ENCODE peak calls at places on chromosomes 6 and 20, in four cellular contexts. P, L, I and T are unnamed samples.

GRCh38 chr20:10074513-10074912 is 39.7 kb downstream of the ANKEF1 start:
- DNase-seq in P (peak), L (peak), I (peak), T (peak)

GRCh38 chr6:157561037-157561790 is 180.2 kb downstream of the ZDHHC14 start:
- DNase-seq in P (no peak), L (no peak), I (no peak), T (no peak)

GRCh38 chr20:50510706-50511401 is 671 bp downstream of the PTPN1 start:
- DNase-seq in P (no peak), L (peak), I (no peak), T (peak)

GRCh38 chr6:33375143-33375649 is 16.4 kb upstream of the KIFC1 start:
- DNase-seq in P (peak), L (peak), I (no peak), T (peak)

GRCh38 chr20:17495826-17496225 is 35.4 kb downstream of the BFSP1 start:
- DNase-seq in P (no peak), L (peak), I (no peak), T (no peak)

GRCh38 chr6:32580593-32580992 is 9.1 kb downstream of the HLA-DRB1 start:
- DNase-seq in P (no peak), L (no peak), I (no peak), T (no peak)

GRCh38 chr6:136161950-136162349 is 88.2 kb downstream of the MTFR2 start:
- DNase-seq in P (no peak), L (no peak), I (no peak), T (no peak)

GRCh38 chr6:105188251-105188650 is 8.4 kb upstream of the POPDC3 start:
- DNase-seq in P (no peak), L (no peak), I (peak), T (no peak)

GRCh38 chr6:22421187-22421586 is 124.4 kb upstream of the PRL start:
- DNase-seq in P (no peak), L (peak), I (no peak), T (peak)

GRCh38 chr6:6332873-6333272 is 12.4 kb upstream of the F13A1 start:
- DNase-seq in P (no peak), L (no peak), I (peak), T (no peak)

GRCh38 chr6:82364087-82365010 is 732 bp downstream of the TPBG start:
- DNase-seq in P (peak), L (peak), I (no peak), T (peak)

DNA sequence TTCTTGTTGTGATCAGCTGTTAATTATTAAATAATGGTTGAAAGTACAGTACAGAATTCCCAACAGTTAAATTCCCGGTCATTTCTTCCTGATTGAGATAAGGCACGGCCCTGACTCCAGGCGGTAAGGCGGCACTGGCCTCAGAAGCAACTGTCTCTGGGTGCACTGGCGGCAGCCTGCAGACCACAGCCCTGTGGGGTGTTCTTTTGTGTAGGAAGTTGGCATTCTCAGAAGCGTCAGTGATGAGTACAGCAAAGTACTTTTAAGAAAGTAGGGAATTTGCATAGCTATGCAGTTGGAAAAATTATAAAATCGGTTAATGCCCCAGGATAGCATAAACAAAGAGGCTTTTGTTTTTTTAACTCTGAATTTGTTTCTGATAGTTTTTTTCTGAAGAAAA is 50.5 kb downstream of the SAMD5 start:
- DNase-seq in P (peak), L (no peak), I (no peak), T (no peak)
- H3K4me3 ChIP-seq in P (no peak), L (no peak), I (no peak), T (no peak)

GRCh38 chr6:133833905-133834304 is 55.0 kb upstream of the TCF21 start:
- DNase-seq in P (no peak), L (no peak), I (no peak), T (no peak)

GRCh38 chr6:133834472-133835170 is 54.3 kb upstream of the TCF21 start:
- DNase-seq in P (no peak), L (no peak), I (no peak), T (no peak)

GRCh38 chr6:133837801-133838349 is 51.0 kb upstream of the TCF21 start:
- DNase-seq in P (peak), L (peak), I (peak), T (peak)

DNA sequence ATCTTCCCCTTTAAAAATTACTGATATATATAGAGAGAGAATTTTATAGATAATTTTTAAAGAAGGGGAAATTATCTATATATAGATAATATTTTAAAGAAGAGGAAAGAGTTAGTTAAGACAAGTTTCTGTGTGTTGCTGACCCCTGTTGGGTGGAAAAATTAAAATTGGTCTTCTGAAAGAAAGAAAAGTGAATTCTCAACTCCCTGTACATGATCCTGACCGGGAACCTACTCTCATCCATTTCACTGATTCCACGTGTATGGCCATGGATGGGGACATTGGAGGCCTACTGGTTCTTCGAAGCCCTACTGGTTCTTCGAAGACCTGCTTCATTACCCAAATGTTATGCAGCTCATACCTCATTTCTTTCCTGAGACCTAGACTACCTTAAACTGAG is 53.0 kb upstream of the TCF21 start:
- DNase-seq in P (no peak), L (no peak), I (no peak), T (peak)
- H3K9ac ChIP-seq in P (no peak), L (no peak), I (no peak), T (no peak)

DNA sequence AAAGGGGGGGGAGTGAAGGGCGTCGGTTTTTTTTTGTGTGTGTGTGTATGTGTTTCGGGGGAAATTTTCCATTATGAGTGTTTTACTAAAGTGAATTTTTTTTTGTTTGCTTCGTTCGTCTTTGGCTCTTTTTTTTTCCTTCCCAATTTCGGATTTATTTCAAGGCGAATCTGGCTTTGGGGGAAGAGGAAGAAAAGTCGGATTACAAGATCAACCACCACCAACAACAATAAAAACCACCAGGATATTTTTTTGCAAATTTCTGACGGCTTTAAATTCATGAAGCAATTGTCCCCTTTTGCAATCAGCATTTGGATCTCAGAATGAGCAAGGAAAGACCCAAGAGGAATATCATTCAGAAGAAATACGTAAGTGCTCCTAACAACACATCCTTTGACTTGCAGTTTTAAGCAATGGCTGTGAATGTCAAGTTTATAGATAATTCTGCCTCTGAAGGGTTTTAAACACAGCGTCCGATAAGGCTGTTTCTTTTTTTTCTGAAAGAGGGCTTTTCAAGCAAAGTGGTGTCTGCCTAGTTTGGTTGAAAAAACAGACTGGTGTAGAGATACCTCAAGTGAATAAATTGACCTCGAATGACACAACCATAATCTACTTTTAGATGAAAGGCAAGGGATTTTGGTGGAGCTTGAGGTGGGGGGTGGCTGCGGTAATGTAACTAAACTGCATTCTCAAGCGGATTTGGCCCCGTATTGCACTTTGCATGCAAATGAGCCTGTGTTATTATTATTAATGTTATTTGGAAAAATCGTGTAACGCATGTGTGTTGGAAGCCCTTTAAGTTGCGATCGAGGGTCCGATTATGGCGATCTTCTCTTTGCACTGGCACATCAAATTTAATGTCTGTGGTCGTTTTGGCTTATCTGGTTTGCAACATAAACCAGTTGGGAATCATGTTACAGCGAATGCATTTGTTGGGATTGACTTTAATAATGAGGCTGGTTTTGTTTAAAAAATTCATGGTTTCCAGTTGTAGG is 645 bp downstream of the JARID2 start:
- DNase-seq in P (no peak), L (peak), I (peak), T (no peak)
- H3K27ac ChIP-seq in P (peak), L (peak), I (no peak), T (peak)

GRCh38 chr20:19934792-19935491 is 82.2 kb upstream of the NAA20 start:
- DNase-seq in P (no peak), L (peak), I (peak), T (peak)
- H3K4me3 ChIP-seq in P (no peak), L (peak), I (peak), T (no peak)

GRCh38 chr6:75350156-75350555 is 65.6 kb upstream of the TMEM30A start:
- DNase-seq in P (no peak), L (no peak), I (no peak), T (no peak)
- H3K9ac ChIP-seq in P (no peak), L (no peak), I (no peak), T (no peak)

DNA sequence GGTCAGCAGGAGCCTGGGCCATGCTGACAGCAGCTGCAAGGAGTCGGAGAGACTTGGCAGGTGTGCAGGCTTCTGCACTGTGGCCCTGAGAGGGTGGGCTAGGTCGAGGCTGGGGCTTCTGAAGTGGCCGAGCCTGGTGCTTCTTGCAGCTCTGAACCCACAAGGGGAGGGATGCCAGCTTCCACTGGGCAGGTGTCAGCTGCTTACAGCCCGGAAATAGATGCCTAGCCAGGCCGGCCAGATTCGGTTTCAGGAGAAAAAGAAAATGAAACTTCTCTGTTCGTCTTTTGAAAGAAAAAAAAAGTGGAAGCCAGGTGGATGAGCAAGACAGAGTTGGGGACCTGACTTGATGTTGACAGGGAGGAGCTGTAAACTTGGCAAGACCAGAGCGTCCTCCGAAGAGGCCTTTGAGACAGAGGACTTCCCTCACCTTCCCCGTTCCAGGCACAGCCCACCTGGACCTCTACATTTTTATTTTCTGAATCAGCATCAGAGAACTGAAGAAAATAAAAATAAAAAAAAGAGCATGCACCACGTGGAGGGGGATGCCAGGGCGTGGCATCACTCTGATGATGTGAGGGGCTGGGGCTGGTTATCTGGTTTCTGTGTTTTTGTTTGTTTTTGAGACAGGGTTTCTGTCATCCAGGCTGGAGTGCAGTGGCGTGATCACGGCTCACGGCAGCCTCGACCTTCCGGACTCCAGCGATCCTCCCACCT is at the start of gene ZBP1:
- DNase-seq in P (no peak), L (no peak), I (peak), T (no peak)
- H3K27ac ChIP-seq in P (no peak), L (no peak), I (peak), T (no peak)

GRCh38 chr6:166655713-166656265 is 28.7 kb upstream of the RPS6KA2 start:
- DNase-seq in P (no peak), L (no peak), I (no peak), T (no peak)
- H3K4me3 ChIP-seq in P (no peak), L (no peak), I (no peak), T (no peak)